ENCODE peak calls at places on chromosomes 4 and X, in four cellular contexts. G is H9, C is mesothelial cell of epicardium, K is mesendoderm. S is an unnamed sample.

GRCh38 chr4:163542275-163542674 is 47.8 kb downstream of the TMA16 start:
- DNase-seq in G (no peak), C (no peak), K (peak; percentile 83), S (no peak)

GRCh38 chr4:118682928-118683327 is 2.3 kb upstream of the METTL14 start:
- DNase-seq in G (no peak), C (no peak), K (peak; percentile 48), S (peak; percentile 28)

GRCh38 chr4:107734120-107734519 is 14.1 kb upstream of the PAPSS1 start:
- DNase-seq in G (peak; percentile 52), C (no peak), K (peak; percentile 76), S (peak; percentile 68)

GRCh38 chrX:135411893-135412292 is 9.9 kb upstream of the SMIM10L2A start:
- DNase-seq in G (no peak), C (no peak), K (no peak), S (no peak)

GRCh38 chr4:36709986-36710385 is 428.6 kb downstream of the DTHD1 start:
- DNase-seq in G (no peak), C (no peak), K (peak; percentile 26), S (no peak)

GRCh38 chrX:7334253-7334935 is 186.4 kb upstream of the PUDP start:
- DNase-seq in G (no peak), C (no peak), K (no peak), S (no peak)

GRCh38 chrX:47515941-47516649 is 33.1 kb upstream of the ZNF41 start:
- DNase-seq in G (no peak), C (no peak), K (peak; percentile 50), S (no peak)

GRCh38 chrX:133544105-133544504 is 128.8 kb upstream of the GPC4 start:
- DNase-seq in G (no peak), C (no peak), K (peak; percentile 93), S (no peak)